ENCODE peak calls at places on chromosomes 11 and 22, in eight cellular contexts. N is CD8-positive, alpha-beta T cell; Q is AG09319; A is HCT116; I is psoas muscle; Z is body of pancreas; M is endothelial cell; J is GM12878. L is an unnamed sample.

GRCh38 chr22:27480487-27480886 is 321.1 kb downstream of the MN1 start:
- DNase-seq in N (no peak), Q (no peak), A (no peak), I (no peak), Z (no peak), M (no peak), J (no peak), L (no peak)

GRCh38 chr22:28259774-28260173 is 340.7 kb upstream of the PITPNB start:
- DNase-seq in N (no peak), Q (no peak), A (no peak), I (no peak), Z (no peak), M (no peak), J (no peak), L (no peak)

GRCh38 chr11:46808804-46809431 is 37.2 kb downstream of the CKAP5 start:
- DNase-seq in N (no peak), Q (no peak), A (peak), I (no peak), Z (no peak), M (no peak), J (no peak), L (peak)

GRCh38 chr11:46278387-46279173 is 1.1 kb downstream of the CREB3L1 start:
- DNase-seq in N (peak), Q (no peak), A (no peak), I (peak), Z (peak), M (peak), J (no peak), L (no peak)

GRCh38 chr11:128095459-128096096 is 491.8 kb downstream of the ETS1 start:
- DNase-seq in N (no peak), Q (peak), A (peak), I (no peak), Z (no peak), M (no peak), J (no peak), L (peak)

GRCh38 chr11:96151501-96151900 is 191.5 kb downstream of the MAML2 start:
- DNase-seq in N (no peak), Q (no peak), A (no peak), I (no peak), Z (no peak), M (no peak), J (no peak), L (no peak)

GRCh38 chr11:74179234-74180126 is 8.4 kb downstream of the PPME1 start:
- DNase-seq in N (no peak), Q (no peak), A (no peak), I (no peak), Z (no peak), M (no peak), J (no peak), L (no peak)

GRCh38 chr22:49760630-49761571 is 66.8 kb downstream of the BRD1 start:
- DNase-seq in N (no peak), Q (no peak), A (no peak), I (no peak), Z (no peak), M (no peak), J (peak), L (no peak)

GRCh38 chr11:38448284-38448683 is 1850.2 kb upstream of the RAG2 start:
- DNase-seq in N (no peak), Q (no peak), A (no peak), I (no peak), Z (peak), M (no peak), J (no peak), L (no peak)

GRCh38 chr11:14454861-14455632 is 44.6 kb downstream of the COPB1 start:
- DNase-seq in N (no peak), Q (no peak), A (no peak), I (no peak), Z (no peak), M (no peak), J (no peak), L (no peak)

GRCh38 chr22:40199852-40200251 is 22.1 kb downstream of the TNRC6B start:
- DNase-seq in N (no peak), Q (no peak), A (no peak), I (no peak), Z (no peak), M (no peak), J (no peak), L (no peak)

GRCh38 chr22:30890689-30891442 is 77.7 kb downstream of the MORC2 start:
- DNase-seq in N (peak), Q (no peak), A (peak), I (no peak), Z (peak), M (peak), J (no peak), L (no peak)

GRCh38 chr11:44831605-44832394 is 105.0 kb downstream of the TSPAN18 start:
- DNase-seq in N (no peak), Q (no peak), A (no peak), I (no peak), Z (no peak), M (no peak), J (no peak), L (no peak)

GRCh38 chr22:30969532-30970355 is 679 bp downstream of the TUG1 start:
- DNase-seq in N (peak), Q (peak), A (no peak), I (no peak), Z (peak), M (peak), J (no peak), L (no peak)

GRCh38 chr11:124194696-124195418 is 11.7 kb downstream of the OR10D3 start:
- DNase-seq in N (peak), Q (peak), A (peak), I (no peak), Z (peak), M (peak), J (peak), L (peak)

GRCh38 chr11:35857922-35858321 is 85.9 kb upstream of the LDLRAD3 start:
- DNase-seq in N (no peak), Q (no peak), A (no peak), I (no peak), Z (no peak), M (no peak), J (no peak), L (no peak)

GRCh38 chr11:1201395-1202153 is 21.3 kb upstream of the MUC5B start:
- DNase-seq in N (no peak), Q (no peak), A (no peak), I (no peak), Z (no peak), M (no peak), J (no peak), L (no peak)

GRCh38 chr22:28344893-28345292 is 334.7 kb downstream of the TTC28 start:
- DNase-seq in N (no peak), Q (peak), A (no peak), I (no peak), Z (no peak), M (no peak), J (no peak), L (no peak)

GRCh38 chr11:40722179-40722795 is 737.2 kb downstream of the LRRC4C start:
- DNase-seq in N (no peak), Q (no peak), A (no peak), I (no peak), Z (peak), M (peak), J (no peak), L (no peak)

GRCh38 chr11:129453293-129453721 is 77.7 kb downstream of the BARX2 start:
- DNase-seq in N (no peak), Q (no peak), A (no peak), I (no peak), Z (peak), M (no peak), J (no peak), L (no peak)

GRCh38 chr11:112288021-112288420 is 27.4 kb upstream of the PLET1 start:
- DNase-seq in N (no peak), Q (no peak), A (no peak), I (no peak), Z (no peak), M (no peak), J (no peak), L (no peak)

GRCh38 chr11:21514298-21514697 is 678.6 kb upstream of the ANO5 start:
- DNase-seq in N (no peak), Q (no peak), A (no peak), I (no peak), Z (peak), M (peak), J (no peak), L (no peak)
- TF ChIP-seq CTCF in N (no peak), Q (no peak), A (no peak), I (peak), Z (peak), M (peak), J (peak), L (no peak)

GRCh38 chr11:57085604-57086003 is 96.1 kb upstream of the LRRC55 start:
- DNase-seq in N (no peak), Q (no peak), A (no peak), I (no peak), Z (no peak), M (no peak), J (no peak), L (no peak)
- TF ChIP-seq CTCF in N (no peak), Q (peak), A (peak), I (no peak), Z (no peak), M (no peak), J (no peak), L (peak)

GRCh38 chr22:45672564-45673481 is 1.2 kb downstream of the ATXN10 start:
- DNase-seq in N (no peak), Q (no peak), A (no peak), I (no peak), Z (no peak), M (no peak), J (no peak), L (no peak)
- TF ChIP-seq CTCF in N (no peak), Q (no peak), A (no peak), I (no peak), Z (no peak), M (no peak), J (no peak), L (no peak)

GRCh38 chr22:25403752-25404471 is 160.6 kb upstream of the GRK3 start:
- DNase-seq in N (no peak), Q (peak), A (no peak), I (no peak), Z (no peak), M (no peak), J (no peak), L (peak)
- TF ChIP-seq CTCF in N (no peak), Q (no peak), A (peak), I (no peak), Z (no peak), M (no peak), J (no peak), L (no peak)

DNA sequence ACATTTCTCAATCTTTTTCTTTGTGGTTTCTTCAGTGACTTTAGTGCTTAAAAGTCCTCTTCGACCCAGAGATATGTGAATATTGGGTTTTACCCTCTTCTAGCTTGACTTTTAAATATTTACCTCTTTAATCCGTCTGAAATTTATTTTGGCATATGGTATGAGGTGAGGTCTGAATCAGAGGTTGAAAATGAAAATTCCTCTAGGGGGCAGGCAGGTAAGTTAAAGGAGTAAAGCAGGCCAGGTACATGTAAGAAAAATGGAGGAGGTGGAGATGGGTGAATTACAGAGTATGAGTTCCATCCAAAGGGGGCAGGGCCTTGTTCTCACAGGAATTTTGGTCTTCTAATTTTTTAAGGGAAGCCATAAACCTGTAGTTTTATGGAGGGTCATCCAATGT is 263.8 kb upstream of the NARS2 start:
- DNase-seq in N (no peak), Q (no peak), A (peak), I (no peak), Z (no peak), M (no peak), J (no peak), L (no peak)
- TF ChIP-seq CTCF in N (no peak), Q (no peak), A (peak), I (no peak), Z (peak), M (no peak), J (peak), L (no peak)

GRCh38 chr11:11407065-11407737 is 54.2 kb upstream of the CSNK2A3 start:
- DNase-seq in N (no peak), Q (no peak), A (no peak), I (peak), Z (no peak), M (no peak), J (no peak), L (no peak)
- TF ChIP-seq CTCF in N (no peak), Q (no peak), A (no peak), I (no peak), Z (no peak), M (no peak), J (no peak), L (no peak)

GRCh38 chr22:32378703-32379272 is 21.1 kb downstream of the RFPL3 start:
- DNase-seq in N (no peak), Q (no peak), A (peak), I (no peak), Z (no peak), M (peak), J (no peak), L (no peak)
- TF ChIP-seq CTCF in N (no peak), Q (peak), A (peak), I (no peak), Z (no peak), M (peak), J (peak), L (peak)

DNA sequence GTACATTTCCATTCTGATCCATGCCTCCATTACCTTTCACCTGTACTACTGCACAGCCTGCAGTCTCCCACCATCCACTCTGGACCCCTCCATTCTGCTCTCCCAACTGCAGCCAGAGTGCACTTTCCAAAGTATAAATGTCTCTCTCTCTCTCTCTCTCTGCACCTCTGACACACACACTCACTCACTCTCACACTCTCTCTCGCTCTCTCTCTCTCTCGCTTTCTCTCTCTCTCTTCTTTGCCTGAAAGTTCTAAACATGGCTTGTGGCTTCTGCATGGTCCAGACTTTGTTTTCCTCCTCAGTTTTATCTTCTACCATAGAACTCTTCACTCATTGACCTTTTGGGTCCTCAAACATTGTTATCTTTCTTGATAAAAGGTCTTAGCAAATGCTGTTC is 76.6 kb downstream of the WNT11 start:
- DNase-seq in N (no peak), Q (no peak), A (no peak), I (no peak), Z (no peak), M (no peak), J (no peak), L (no peak)
- TF ChIP-seq CTCF in N (no peak), Q (no peak), A (no peak), I (no peak), Z (no peak), M (no peak), J (no peak), L (no peak)

GRCh38 chr11:2891291-2891690 is 5.7 kb upstream of the CDKN1C start:
- DNase-seq in N (no peak), Q (no peak), A (no peak), I (no peak), Z (no peak), M (no peak), J (no peak), L (no peak)
- TF ChIP-seq CTCF in N (no peak), Q (no peak), A (peak), I (no peak), Z (no peak), M (no peak), J (no peak), L (no peak)

GRCh38 chr22:42614312-42615091 is at the start of gene POLDIP3:
- DNase-seq in N (peak), Q (peak), A (peak), I (peak), Z (peak), M (peak), J (peak), L (peak)
- TF ChIP-seq CTCF in N (no peak), Q (peak), A (no peak), I (no peak), Z (peak), M (no peak), J (peak), L (peak)